ENCODE peak calls at places on chromosomes 16 and 17, in five cellular contexts. X is CD4-positive, alpha-beta T cell; B is GM12865; J is cardiac fibroblast; U is AG10803. M is an unnamed sample.

GRCh38 chr16:84360170-84360569 is 8.2 kb upstream of the ATP2C2 start:
- DNase-seq in X (no peak), J (no peak), U (no peak), B (no peak), M (no peak)

GRCh38 chr16:8376430-8376829 is 213.9 kb downstream of the TMEM114 start:
- DNase-seq in B (no peak), J (no peak), U (no peak), X (no peak), M (no peak)

GRCh38 chr17:34739386-34739785 is 160.0 kb downstream of the TMEM132E start:
- DNase-seq in X (no peak), B (no peak), U (no peak), J (no peak), M (no peak)

GRCh38 chr17:78179372-78179771 is 7.5 kb downstream of the TK1 start:
- DNase-seq in B (no peak), X (no peak), J (peak; percentile 55), U (peak; percentile 58), M (no peak)

GRCh38 chr16:89323120-89323960 is 105.8 kb downstream of the ZNF778 start:
- DNase-seq in U (no peak), J (no peak), X (no peak), B (no peak), M (no peak)

GRCh38 chr17:48215583-48216139 is 108.1 kb downstream of the SNX11 start:
- DNase-seq in J (peak; percentile 51), U (peak; percentile 46), X (no peak), B (peak; percentile 29), M (peak; percentile 57)

GRCh38 chr16:76882105-76882504 is 308.9 kb upstream of the MON1B start:
- DNase-seq in J (no peak), B (peak; percentile 3), X (no peak), U (no peak), M (no peak)

GRCh38 chr17:14910916-14911315 is 354.2 kb downstream of the PMP22 start:
- DNase-seq in J (no peak), X (no peak), U (no peak), B (no peak), M (no peak)

GRCh38 chr16:27564226-27564625 is 14.3 kb downstream of the KATNIP start:
- DNase-seq in X (no peak), J (no peak), U (no peak), B (no peak), M (no peak)

GRCh38 chr17:74454197-74455024 is 12.0 kb upstream of the CD300A start:
- DNase-seq in B (no peak), U (peak; percentile 66), J (peak; percentile 89), X (no peak), M (no peak)

GRCh38 chr17:71229036-71229435 is 891.8 kb upstream of the SOX9 start:
- DNase-seq in X (no peak), J (no peak), U (peak; percentile 2), B (no peak), M (no peak)

GRCh38 chr16:67396775-67397450 is 3.6 kb upstream of the TPPP3 start:
- DNase-seq in B (no peak), J (no peak), U (no peak), X (no peak), M (no peak)

GRCh38 chr17:37510056-37510455 is 20.4 kb downstream of the DUSP14 start:
- DNase-seq in U (no peak), X (no peak), B (no peak), J (no peak), M (no peak)

GRCh38 chr16:54503436-54503835 is 216.8 kb upstream of the IRX3 start:
- DNase-seq in U (peak; percentile 85), J (peak; percentile 61), X (no peak), B (no peak), M (no peak)

GRCh38 chr17:74150428-74151025 is 53.0 kb upstream of the RPL38 start:
- DNase-seq in B (no peak), J (no peak), U (no peak), X (no peak), M (no peak)

GRCh38 chr17:78484300-78485159 is 92.7 kb downstream of the DNAH17 start:
- DNase-seq in B (peak; percentile 67), X (peak; percentile 42), J (no peak), U (peak; percentile 19), M (peak; percentile 61)

GRCh38 chr16:67672739-67673662 is 6.4 kb downstream of the C16orf86 start:
- DNase-seq in J (peak; percentile 84), B (peak; percentile 80), U (peak; percentile 86), X (peak; percentile 52), M (peak; percentile 77)

GRCh38 chr16:50651835-50652438 is 29.2 kb downstream of the SNX20 start:
- DNase-seq in X (no peak), B (peak; percentile 22), J (no peak), U (no peak), M (no peak)

GRCh38 chr16:50640919-50641817 is 39.9 kb downstream of the SNX20 start:
- DNase-seq in B (no peak), X (no peak), U (no peak), J (no peak), M (no peak)

GRCh38 chr16:12661656-12662172 is 142.0 kb downstream of the CPPED1 start:
- DNase-seq in J (peak; percentile 32), U (no peak), X (no peak), B (peak; percentile 36), M (peak; percentile 76)

GRCh38 chr16:66369055-66369592 is 2.6 kb downstream of the CDH5 start:
- DNase-seq in B (peak; percentile 18), U (no peak), X (no peak), J (peak; percentile 38), M (peak; percentile 40)

GRCh38 chr17:10772425-10773380 is 31.2 kb downstream of the TMEM238L start:
- DNase-seq in X (no peak), B (peak; percentile 65), U (no peak), J (no peak), M (peak; percentile 47)

GRCh38 chr17:32355649-32356377 is 5.9 kb downstream of the ZNF207 start:
- DNase-seq in B (no peak), J (no peak), X (no peak), U (no peak), M (no peak)

GRCh38 chr17:48393271-48393670 is 36.7 kb downstream of the SKAP1 start:
- DNase-seq in U (peak; percentile 58), X (no peak), J (no peak), B (no peak), M (no peak)

GRCh38 chr16:21001262-21001661 is 100.7 kb downstream of the LYRM1 start:
- DNase-seq in X (no peak), U (peak; percentile 4), B (peak; percentile 37), J (peak; percentile 30), M (peak; percentile 22)

GRCh38 chr16:3071655-3072054 is 6.2 kb downstream of the IL32 start:
- DNase-seq in B (no peak), U (no peak), J (no peak), X (no peak), M (no peak)

GRCh38 chr17:67377727-67378443 is 804 bp downstream of the PITPNC1 start:
- DNase-seq in U (peak; percentile 50), B (peak; percentile 66), X (peak; percentile 51), J (peak; percentile 57), M (peak; percentile 60)

GRCh38 chr16:50253511-50253903 is 12.8 kb upstream of the ADCY7 start:
- DNase-seq in U (no peak), B (no peak), J (no peak), X (no peak), M (no peak)

GRCh38 chr16:55494994-55495421 is 13.9 kb upstream of the LPCAT2 start:
- DNase-seq in B (no peak), U (peak; percentile 98), X (no peak), J (peak; percentile 95), M (no peak)

GRCh38 chr17:79533116-79533515 is 77.7 kb downstream of the RBFOX3 start:
- DNase-seq in J (no peak), U (no peak), X (no peak), B (no peak), M (no peak)

GRCh38 chr17:36008998-36009665 is 7.8 kb upstream of the CCL15 start:
- DNase-seq in X (no peak), B (peak; percentile 31), J (peak; percentile 21), U (no peak), M (no peak)

GRCh38 chr17:70168979-70169706 is at the start of gene KCNJ2:
- DNase-seq in J (peak; percentile 55), X (peak; percentile 12), B (peak; percentile 69), U (peak; percentile 76), M (peak; percentile 93)

GRCh38 chr16:83561876-83562275 is 245.9 kb upstream of the HSBP1 start:
- DNase-seq in J (peak; percentile 20), U (peak; percentile 18), X (no peak), B (no peak), M (peak; percentile 41)

GRCh38 chr16:15547768-15548096 is 95.2 kb downstream of the MARF1 start:
- DNase-seq in J (no peak), B (no peak), X (no peak), U (no peak), M (no peak)
- TF ChIP-seq CTCF in J (no peak), B (no peak), X (no peak), U (no peak), M (no peak)

GRCh38 chr16:11386791-11387546 is 41.7 kb downstream of the RMI2 start:
- DNase-seq in J (peak; percentile 45), B (no peak), X (no peak), U (peak; percentile 33), M (peak; percentile 74)
- TF ChIP-seq CTCF in J (peak; percentile 75), B (peak; percentile 26), X (no peak), U (peak; percentile 66), M (peak; percentile 58)

DNA sequence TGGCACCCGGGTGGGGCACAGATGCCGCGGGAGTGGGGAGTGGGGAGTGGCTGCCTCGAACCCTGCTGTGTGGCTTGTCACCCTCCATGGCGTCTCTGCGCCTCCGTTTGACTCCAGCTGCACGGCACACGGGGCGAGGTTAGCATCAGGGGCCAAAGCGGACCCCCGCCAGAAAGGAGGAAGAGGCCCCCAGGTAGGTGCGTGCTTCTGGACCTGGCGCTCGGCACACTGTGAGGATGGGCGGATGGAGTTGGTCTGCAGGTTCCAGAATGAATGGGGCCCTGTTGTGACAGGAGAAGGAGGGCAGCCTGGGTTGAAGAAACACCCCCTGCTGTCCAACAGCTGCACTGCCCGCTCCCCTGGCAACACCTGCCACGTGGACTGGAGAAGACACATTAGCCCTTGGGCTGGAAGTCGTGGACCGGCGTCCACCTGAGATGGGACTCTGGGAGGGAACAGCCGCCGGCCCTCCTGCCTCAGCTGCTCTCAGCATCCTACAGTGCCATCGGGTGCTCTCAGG is 9.4 kb upstream of the FASN start:
- DNase-seq in B (no peak), J (no peak), U (no peak), X (no peak), M (no peak)
- TF ChIP-seq CTCF in B (peak; percentile 25), J (peak; percentile 33), U (peak; percentile 23), X (no peak), M (no peak)

DNA sequence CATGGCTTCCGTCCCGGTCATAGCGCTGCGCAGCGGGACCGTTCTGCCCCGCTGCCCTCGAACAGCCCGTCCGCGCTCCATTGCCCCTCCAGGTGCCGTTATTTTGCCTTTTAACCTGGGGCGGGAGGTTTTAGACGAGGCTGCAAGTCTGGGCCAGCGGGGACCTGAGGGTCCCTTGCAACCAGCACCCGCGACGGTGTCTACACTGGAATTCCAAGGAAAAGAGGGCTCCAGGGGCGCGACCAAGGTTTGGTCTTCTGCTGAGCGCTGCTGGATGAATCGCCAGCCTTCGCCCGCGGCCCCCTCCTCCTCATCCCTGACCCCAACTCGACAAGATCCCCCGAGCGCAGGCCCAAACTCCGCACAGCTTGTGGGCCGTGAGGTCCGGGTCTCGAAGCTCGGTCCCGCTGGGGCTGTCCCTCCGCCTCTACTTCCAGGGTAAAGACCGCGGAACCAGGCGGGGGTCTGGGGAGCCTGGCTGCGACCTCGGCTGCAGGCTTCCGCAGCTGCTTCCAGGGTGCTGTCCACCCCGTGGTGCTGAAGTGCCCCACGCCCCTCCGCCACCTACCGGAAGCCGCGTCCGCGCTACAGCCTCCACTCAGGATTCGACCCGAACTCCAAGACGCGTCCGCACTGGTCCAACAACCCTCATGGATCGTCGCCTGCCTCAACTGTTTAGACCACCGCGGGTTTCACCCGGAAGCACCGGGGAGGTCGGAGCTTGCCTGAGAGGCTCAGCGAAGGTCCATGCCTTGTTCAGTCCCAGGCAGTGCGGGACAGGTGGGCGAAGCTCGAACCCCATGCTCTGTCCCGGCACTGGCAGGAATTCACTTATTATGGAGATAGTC is 10.1 kb upstream of the CA4 start:
- DNase-seq in J (peak; percentile 73), B (peak; percentile 63), X (peak; percentile 62), U (peak; percentile 55), M (peak; percentile 86)
- TF ChIP-seq CTCF in J (peak; percentile 75), B (peak; percentile 61), X (peak; percentile 52), U (peak; percentile 73), M (no peak)